ENCODE peak calls at places on chromosomes 2 and 18, in five cellular contexts. N is kidney glomerular epithelial cell, W is heart right ventricle, H is ACHN, Z is DND-41. M is an unnamed sample.

GRCh38 chr2:3348771-3349170 is 28.8 kb downstream of the EIPR1 start:
- DNase-seq in N (no peak), W (no peak), H (no peak), Z (no peak), M (no peak)

GRCh38 chr2:161199885-161200284 is 39.7 kb downstream of the TANK start:
- DNase-seq in N (no peak), W (no peak), H (peak), Z (no peak), M (no peak)

GRCh38 chr2:113407446-113408099 is 29.9 kb upstream of the ZNG1B start:
- DNase-seq in N (no peak), W (no peak), H (peak), Z (no peak), M (no peak)

GRCh38 chr18:48771641-48772380 is 179.0 kb downstream of the SMAD7 start:
- DNase-seq in N (no peak), W (peak), H (no peak), Z (no peak), M (no peak)

GRCh38 chr2:33289961-33290360 is 186.5 kb upstream of the RASGRP3 start:
- DNase-seq in N (no peak), W (no peak), H (no peak), Z (no peak), M (no peak)

GRCh38 chr2:214575030-214575949 is 164.4 kb downstream of the VWC2L start:
- DNase-seq in N (no peak), W (no peak), H (no peak), Z (no peak), M (no peak)

GRCh38 chr18:35076556-35076955 is 35.3 kb downstream of the MAPRE2 start:
- DNase-seq in N (peak), W (no peak), H (peak), Z (no peak), M (peak)

GRCh38 chr2:240920783-240921231 is 14.7 kb downstream of the CROCC2 start:
- DNase-seq in N (no peak), W (peak), H (peak), Z (no peak), M (no peak)

GRCh38 chr18:58699551-58699950 is 28.3 kb downstream of the MALT1 start:
- DNase-seq in N (no peak), W (no peak), H (no peak), Z (no peak), M (no peak)

GRCh38 chr2:66427219-66427768 is 7.6 kb upstream of the MEIS1 start:
- DNase-seq in N (no peak), W (no peak), H (no peak), Z (no peak), M (no peak)

GRCh38 chr2:134401081-134401497 is 147.2 kb downstream of the MGAT5 start:
- DNase-seq in N (no peak), W (peak), H (no peak), Z (no peak), M (peak)

GRCh38 chr2:131400849-131401248 is 36.9 kb upstream of the RAB6D start:
- DNase-seq in N (no peak), W (no peak), H (no peak), Z (no peak), M (no peak)

M was measured in pulmonary artery endothelial cell.